ENCODE peak calls at places on chromosomes 4 and X, in nine cellular contexts. One of them, this sample, is unnamed.

GRCh38 chr4:173835863-173836262 is 305.8 kb upstream of the HAND2 start:
- DNase-seq in dorsolateral prefrontal cortex: peak
- DNase-seq in KG1: no peak
- DNase-seq in nephron progenitor cell: no peak
- DNase-seq in head of caudate nucleus: peak
- DNase-seq in renal cortical epithelial cell: no peak
- DNase-seq in cardiac muscle cell: peak
- DNase-seq in retina: peak
- DNase-seq in Ammon's horn: peak
- DNase-seq in this sample: peak

GRCh38 chrX:109709129-109709631 is 23.9 kb downstream of the ACSL4 start:
- DNase-seq in nephron progenitor cell: peak
- DNase-seq in Ammon's horn: no peak
- DNase-seq in renal cortical epithelial cell: peak
- DNase-seq in head of caudate nucleus: no peak
- DNase-seq in KG1: no peak
- DNase-seq in retina: no peak
- DNase-seq in dorsolateral prefrontal cortex: no peak
- DNase-seq in cardiac muscle cell: peak
- DNase-seq in this sample: no peak

GRCh38 chr4:163808091-163808490 is 313.6 kb downstream of the TMA16 start:
- DNase-seq in head of caudate nucleus: no peak
- DNase-seq in KG1: no peak
- DNase-seq in cardiac muscle cell: no peak
- DNase-seq in dorsolateral prefrontal cortex: no peak
- DNase-seq in Ammon's horn: no peak
- DNase-seq in renal cortical epithelial cell: peak
- DNase-seq in retina: peak
- DNase-seq in nephron progenitor cell: no peak
- DNase-seq in this sample: no peak

GRCh38 chrX:139720136-139720535 is 12.2 kb upstream of the MCF2 start:
- DNase-seq in nephron progenitor cell: peak
- DNase-seq in head of caudate nucleus: no peak
- DNase-seq in Ammon's horn: no peak
- DNase-seq in dorsolateral prefrontal cortex: no peak
- DNase-seq in retina: no peak
- DNase-seq in renal cortical epithelial cell: peak
- DNase-seq in cardiac muscle cell: peak
- DNase-seq in KG1: no peak
- DNase-seq in this sample: no peak

GRCh38 chr4:82260632-82261031 is 113.2 kb downstream of the HNRNPD start:
- DNase-seq in renal cortical epithelial cell: no peak
- DNase-seq in cardiac muscle cell: no peak
- DNase-seq in retina: no peak
- DNase-seq in KG1: no peak
- DNase-seq in Ammon's horn: no peak
- DNase-seq in head of caudate nucleus: no peak
- DNase-seq in nephron progenitor cell: no peak
- DNase-seq in dorsolateral prefrontal cortex: no peak
- DNase-seq in this sample: no peak

GRCh38 chr4:13821522-13821921 is 194.0 kb upstream of the BOD1L1 start:
- DNase-seq in retina: no peak
- DNase-seq in renal cortical epithelial cell: no peak
- DNase-seq in KG1: no peak
- DNase-seq in nephron progenitor cell: no peak
- DNase-seq in Ammon's horn: no peak
- DNase-seq in cardiac muscle cell: peak
- DNase-seq in dorsolateral prefrontal cortex: no peak
- DNase-seq in head of caudate nucleus: no peak
- DNase-seq in this sample: no peak

GRCh38 chr4:182261651-182262223 is 18.5 kb downstream of the TENM3 start:
- DNase-seq in renal cortical epithelial cell: no peak
- DNase-seq in dorsolateral prefrontal cortex: no peak
- DNase-seq in KG1: no peak
- DNase-seq in nephron progenitor cell: no peak
- DNase-seq in Ammon's horn: no peak
- DNase-seq in cardiac muscle cell: no peak
- DNase-seq in retina: no peak
- DNase-seq in head of caudate nucleus: no peak
- DNase-seq in this sample: no peak

GRCh38 chr4:151418385-151418784 is 9.4 kb downstream of the FHIP1A start:
- DNase-seq in nephron progenitor cell: no peak
- DNase-seq in cardiac muscle cell: peak
- DNase-seq in renal cortical epithelial cell: peak
- DNase-seq in dorsolateral prefrontal cortex: no peak
- DNase-seq in KG1: no peak
- DNase-seq in head of caudate nucleus: no peak
- DNase-seq in Ammon's horn: no peak
- DNase-seq in retina: no peak
- DNase-seq in this sample: no peak

GRCh38 chrX:54824722-54825121 is 17.2 kb downstream of the MAGED2 start:
- DNase-seq in Ammon's horn: no peak
- DNase-seq in cardiac muscle cell: no peak
- DNase-seq in renal cortical epithelial cell: no peak
- DNase-seq in head of caudate nucleus: no peak
- DNase-seq in retina: no peak
- DNase-seq in KG1: no peak
- DNase-seq in nephron progenitor cell: no peak
- DNase-seq in dorsolateral prefrontal cortex: no peak
- DNase-seq in this sample: no peak

GRCh38 chrX:54181196-54181953 is 1.7 kb downstream of the FAM120C start:
- DNase-seq in Ammon's horn: no peak
- DNase-seq in retina: no peak
- DNase-seq in dorsolateral prefrontal cortex: no peak
- DNase-seq in renal cortical epithelial cell: peak
- DNase-seq in head of caudate nucleus: no peak
- DNase-seq in KG1: no peak
- DNase-seq in nephron progenitor cell: no peak
- DNase-seq in cardiac muscle cell: peak
- DNase-seq in this sample: no peak

This sample was measured in NCI-H748 treated with DMSO at 0.1 percent for 48 hours.